ENCODE peak calls at places on chromosomes 11 and 22, in eight cellular contexts. E is naive thymus-derived CD8-positive, alpha-beta T cell; F is endothelial cell of umbilical vein; A is AG04449; O is GM06990; W is caudate nucleus; J is activated gamma-delta T cell treated with Interleukin-2 at 50 U/mL for 16 hours; V is stimulated activated CD4-positive, alpha-beta T cell treated with anti-CD3 and anti-CD28 coated beads, Interleukin-1b, Interleukin-23, amount 100 ng/mL, for 1 hour. R is an unnamed sample.

GRCh38 chr11:95506777-95507176 is 275.8 kb upstream of the SESN3 start:
- DNase-seq in E (no peak), F (no peak), A (no peak), O (no peak), W (no peak), J (no peak), V (no peak), R (no peak)

GRCh38 chr22:17672417-17672991 is 33.9 kb downstream of the BCL2L13 start:
- DNase-seq in E (no peak), F (no peak), A (no peak), O (no peak), W (no peak), J (no peak), V (no peak), R (no peak)

GRCh38 chr11:70503201-70503877 is 105.0 kb downstream of the CTTN start:
- DNase-seq in E (no peak), F (no peak), A (no peak), O (no peak), W (no peak), J (no peak), V (no peak), R (no peak)

GRCh38 chr11:27228232-27228631 is 134.8 kb downstream of the CCDC34 start:
- DNase-seq in E (no peak), F (no peak), A (no peak), O (no peak), W (no peak), J (no peak), V (no peak), R (no peak)

GRCh38 chr11:1139441-1140066 is 18.2 kb upstream of the MUC5AC start:
- DNase-seq in E (no peak), F (peak), A (no peak), O (no peak), W (no peak), J (no peak), V (no peak), R (no peak)

GRCh38 chr22:26857169-26857568 is 199.8 kb downstream of the MIAT start:
- DNase-seq in E (no peak), F (no peak), A (no peak), O (no peak), W (no peak), J (no peak), V (no peak), R (no peak)

GRCh38 chr11:10918275-10918674 is 60.4 kb upstream of the ZBED5 start:
- DNase-seq in E (no peak), F (no peak), A (no peak), O (no peak), W (no peak), J (no peak), V (no peak), R (no peak)

GRCh38 chr11:81495699-81496292 is 1237.9 kb downstream of the FAM181B start:
- DNase-seq in E (no peak), F (no peak), A (no peak), O (no peak), W (no peak), J (no peak), V (no peak), R (no peak)

GRCh38 chr11:82080160-82080559 is 653.5 kb downstream of the FAM181B start:
- DNase-seq in E (no peak), F (no peak), A (no peak), O (no peak), W (no peak), J (no peak), V (no peak), R (no peak)

GRCh38 chr11:13944016-13944415 is 18.5 kb upstream of the SPON1 start:
- DNase-seq in E (no peak), F (no peak), A (no peak), O (no peak), W (no peak), J (no peak), V (no peak), R (no peak)

GRCh38 chr11:15969701-15970329 is 386.5 kb downstream of the SOX6 start:
- DNase-seq in E (no peak), F (no peak), A (peak), O (peak), W (no peak), J (no peak), V (no peak), R (peak)

GRCh38 chr22:47034905-47035419 is 272.5 kb downstream of the TBC1D22A start:
- DNase-seq in E (no peak), F (no peak), A (no peak), O (no peak), W (no peak), J (no peak), V (no peak), R (no peak)

GRCh38 chr11:79400717-79401330 is 40.0 kb downstream of the TENM4 start:
- DNase-seq in E (no peak), F (no peak), A (no peak), O (no peak), W (no peak), J (no peak), V (no peak), R (no peak)

GRCh38 chr11:104286129-104286528 is 122.2 kb upstream of the PDGFD start:
- DNase-seq in E (no peak), F (no peak), A (no peak), O (no peak), W (no peak), J (no peak), V (no peak), R (no peak)

GRCh38 chr11:1572200-1573076 is at the start of gene DUSP8:
- DNase-seq in E (peak), F (peak), A (no peak), O (peak), W (peak), J (peak), V (peak), R (no peak)

GRCh38 chr11:3922056-3922455 is 66.6 kb downstream of the STIM1 start:
- DNase-seq in E (no peak), F (no peak), A (no peak), O (no peak), W (no peak), J (no peak), V (no peak), R (no peak)

GRCh38 chr11:8233691-8234424 is 29.8 kb downstream of the LMO1 start:
- DNase-seq in E (no peak), F (no peak), A (no peak), O (no peak), W (no peak), J (no peak), V (no peak), R (no peak)

GRCh38 chr22:37354271-37355069 is 72.2 kb downstream of the CYTH4 start:
- DNase-seq in E (no peak), F (no peak), A (no peak), O (no peak), W (no peak), J (no peak), V (no peak), R (no peak)

GRCh38 chr22:39132281-39132680 is 20.2 kb downstream of the CBX7 start:
- DNase-seq in E (no peak), F (no peak), A (no peak), O (no peak), W (no peak), J (no peak), V (no peak), R (no peak)

GRCh38 chr22:35215993-35216392 is 41.3 kb upstream of the HMGXB4 start:
- DNase-seq in E (no peak), F (no peak), A (no peak), O (no peak), W (no peak), J (no peak), V (no peak), R (no peak)

GRCh38 chr11:74989269-74989655 is 529 bp downstream of the NEU3 start:
- DNase-seq in E (no peak), F (no peak), A (no peak), O (no peak), W (no peak), J (no peak), V (no peak), R (no peak)

GRCh38 chr11:89420981-89421380 is 70.2 kb downstream of the NOX4 start:
- DNase-seq in E (no peak), F (peak), A (no peak), O (no peak), W (no peak), J (no peak), V (no peak), R (no peak)

GRCh38 chr11:34327804-34328631 is 29.8 kb downstream of the ABTB2 start:
- DNase-seq in E (no peak), F (no peak), A (no peak), O (no peak), W (peak), J (no peak), V (no peak), R (no peak)

GRCh38 chr11:36177837-36178236 is 111.4 kb downstream of the COMMD9 start:
- DNase-seq in E (no peak), F (no peak), A (no peak), O (no peak), W (no peak), J (no peak), V (no peak), R (no peak)